ENCODE peak calls at places on chromosomes 16 and 17, in nine cellular contexts. L is CD8-positive, alpha-beta memory T cell; I is GM13976; G is activated T-helper 1 cell treated with Interleukin-2 at 50 U/mL for 16 hours; K is choroid plexus epithelial cell; Y is B cell; E is glutamatergic neuron; V is T-helper 17 cell; J is GM06990. S is an unnamed sample.

GRCh38 chr16:50166511-50167500 is 13.7 kb downstream of the TENT4B start:
- DNase-seq in L (no peak), I (no peak), G (no peak), K (no peak), Y (no peak), E (no peak), V (no peak), J (no peak), S (no peak)

GRCh38 chr16:3945751-3946603 is 65.5 kb upstream of the CREBBP start:
- DNase-seq in L (no peak), I (no peak), G (no peak), K (peak), Y (no peak), E (no peak), V (no peak), J (no peak), S (no peak)

GRCh38 chr17:35167666-35168065 is 20.0 kb downstream of the UNC45B start:
- DNase-seq in L (no peak), I (no peak), G (no peak), K (peak), Y (no peak), E (no peak), V (no peak), J (no peak), S (no peak)

GRCh38 chr16:17970816-17971291 is 365.7 kb downstream of the NPIPA8 start:
- DNase-seq in L (no peak), I (no peak), G (no peak), K (no peak), Y (no peak), E (no peak), V (no peak), J (no peak), S (no peak)

GRCh38 chr17:81400154-81400938 is 5.1 kb downstream of the BAHCC1 start:
- DNase-seq in L (no peak), I (no peak), G (no peak), K (peak), Y (peak), E (peak), V (no peak), J (no peak), S (no peak)

GRCh38 chr16:77500286-77500598 is 65.4 kb upstream of the ADAMTS18 start:
- DNase-seq in L (no peak), I (no peak), G (no peak), K (no peak), Y (no peak), E (no peak), V (no peak), J (no peak), S (no peak)

GRCh38 chr17:61307905-61308886 is 91.4 kb upstream of the TBX2 start:
- DNase-seq in L (no peak), I (no peak), G (no peak), K (peak), Y (no peak), E (no peak), V (no peak), J (no peak), S (no peak)

GRCh38 chr17:55547027-55547670 is 35.9 kb upstream of the SMIM36 start:
- DNase-seq in L (no peak), I (no peak), G (no peak), K (peak), Y (no peak), E (no peak), V (no peak), J (no peak), S (no peak)

GRCh38 chr16:19885456-19886060 is 910 bp upstream of the GPRC5B start:
- DNase-seq in L (no peak), I (no peak), G (no peak), K (peak), Y (no peak), E (peak), V (no peak), J (peak), S (no peak)

GRCh38 chr16:79184464-79184863 is 416.1 kb downstream of the MAF start:
- DNase-seq in L (no peak), I (no peak), G (no peak), K (no peak), Y (no peak), E (no peak), V (no peak), J (no peak), S (no peak)